ENCODE peak calls at places on chromosomes 1 and 21, in ten cellular contexts. W is stimulated activated CD4-positive, alpha-beta T cell treated with anti-CD3 and anti-CD28 coated beads, Interleukin-12 subunit alpha, Interleukin-12 subunit beta, amount 100 ng/mL, for 4 hours; J is left cardiac atrium; X is CD14-positive monocyte; V is hippocampal formation; I is activated T-helper 1 cell treated with Interleukin-2 at 50 U/mL for 16 hours; M is NCI-H1930; U is cardiac fibroblast; L is SJSA1; H is nephron progenitor cell. B is an unnamed sample.

GRCh38 chr1:67635055-67635809 is 49.8 kb upstream of the GADD45A start:
- DNase-seq in W (no peak), J (no peak), X (no peak), V (no peak), I (no peak), M (no peak), U (no peak), L (peak; percentile 16), H (no peak), B (no peak)

GRCh38 chr1:93702828-93703183 is 21.2 kb upstream of the BCAR3 start:
- DNase-seq in W (no peak), J (no peak), X (no peak), V (no peak), I (no peak), M (no peak), U (no peak), L (no peak), H (no peak), B (no peak)

GRCh38 chr1:241837901-241838300 is 10.1 kb upstream of the EXO1 start:
- DNase-seq in W (no peak), J (no peak), X (no peak), V (no peak), I (no peak), M (no peak), U (peak; percentile 76), L (no peak), H (no peak), B (no peak)

GRCh38 chr1:85274969-85275453 is 1.4 kb downstream of the BCL10 start:
- DNase-seq in W (no peak), J (no peak), X (no peak), V (no peak), I (no peak), M (no peak), U (peak; percentile 79), L (no peak), H (no peak), B (no peak)

GRCh38 chr21:18744840-18745239 is 341.3 kb upstream of the TMPRSS15 start:
- DNase-seq in W (no peak), J (no peak), X (no peak), V (no peak), I (no peak), M (no peak), U (no peak), L (no peak), H (no peak), B (no peak)

GRCh38 chr1:44505210-44505993 is 100.3 kb downstream of the RNF220 start:
- DNase-seq in W (no peak), J (no peak), X (no peak), V (peak; percentile 42), I (no peak), M (no peak), U (peak; percentile 16), L (no peak), H (no peak), B (no peak)

GRCh38 chr1:53176452-53177344 is 19.9 kb upstream of the CPT2 start:
- DNase-seq in W (no peak), J (peak; percentile 39), X (no peak), V (no peak), I (no peak), M (no peak), U (no peak), L (peak; percentile 52), H (no peak), B (no peak)

GRCh38 chr1:64917328-64917861 is 49.0 kb downstream of the JAK1 start:
- DNase-seq in W (no peak), J (peak; percentile 80), X (peak; percentile 90), V (no peak), I (no peak), M (no peak), U (peak; percentile 97), L (peak; percentile 91), H (no peak), B (peak; percentile 57)

GRCh38 chr1:108828074-108828961 is 28.6 kb downstream of the AKNAD1 start:
- DNase-seq in W (peak; percentile 51), J (peak; percentile 83), X (peak; percentile 66), V (peak; percentile 52), I (peak; percentile 45), M (peak; percentile 50), U (peak; percentile 92), L (peak; percentile 81), H (peak; percentile 82), B (peak; percentile 67)

GRCh38 chr1:57839067-57839466 is 415.2 kb upstream of the DAB1 start:
- DNase-seq in W (no peak), J (no peak), X (no peak), V (no peak), I (no peak), M (no peak), U (peak; percentile 44), L (no peak), H (no peak), B (no peak)

GRCh38 chr1:51280321-51281096 is 44.4 kb downstream of the RNF11 start:
- DNase-seq in W (no peak), J (no peak), X (no peak), V (no peak), I (no peak), M (no peak), U (no peak), L (no peak), H (no peak), B (no peak)

B was measured in adrenal gland.